ENCODE peak calls at places on chromosomes 2 and 18, in five cellular contexts. H is fibroblast of lung, N is OCI-LY7, C is ascending aorta, B is IMR-90. D is an unnamed sample. For H3K4me1, the result is how much of the 10 kb centered on the place peaks cover.

GRCh38 chr2:73983322-73984202 is 1.1 kb upstream of the TET3 start:
- DNase-seq in B (no peak), C (no peak), H (no peak), N (peak), D (no peak)

GRCh38 chr18:23225518-23225917 is 90.2 kb downstream of the CABLES1 start:
- DNase-seq in B (peak), H (peak), C (peak), N (no peak), D (no peak)

GRCh38 chr2:145283131-145283530 is 763.2 kb upstream of the ZEB2 start:
- DNase-seq in N (no peak), C (no peak), B (no peak), H (no peak), D (no peak)

GRCh38 chr2:1639086-1639858 is 105.0 kb downstream of the PXDN start:
- DNase-seq in N (no peak), B (no peak), H (no peak), C (no peak), D (no peak)

GRCh38 chr2:61727746-61728145 is 126.1 kb downstream of the FAM161A start:
- DNase-seq in B (peak), H (peak), C (no peak), N (no peak), D (no peak)

GRCh38 chr2:237190958-237191692 is 105.4 kb downstream of the COPS8 start:
- DNase-seq in H (no peak), N (no peak), B (no peak), C (no peak), D (no peak)

GRCh38 chr18:57057890-57058289 is 89.0 kb upstream of the BOD1L2 start:
- DNase-seq in C (no peak), N (no peak), H (no peak), B (no peak), D (no peak)

GRCh38 chr18:24180048-24180447 is 41.2 kb downstream of the CABYR start:
- DNase-seq in N (no peak), H (no peak), B (no peak), C (no peak), D (no peak)

GRCh38 chr2:39141346-39142011 is 20.6 kb upstream of the SOS1 start:
- DNase-seq in C (no peak), H (no peak), N (peak), B (no peak), D (no peak)

GRCh38 chr2:44848026-44848425 is 93.5 kb upstream of the SIX3 start:
- DNase-seq in C (no peak), B (no peak), H (no peak), N (no peak), D (no peak)

GRCh38 chr2:101763496-101764333 is 66.2 kb downstream of the MAP4K4 start:
- DNase-seq in B (no peak), H (no peak), C (no peak), N (no peak), D (no peak)

GRCh38 chr2:169511818-169512217 is 2.3 kb downstream of the KLHL41 start:
- DNase-seq in B (no peak), H (no peak), C (no peak), N (no peak), D (no peak)

GRCh38 chr2:154291511-154291910 is 407.0 kb upstream of the KCNJ3 start:
- DNase-seq in N (no peak), H (no peak), B (no peak), C (no peak), D (no peak)

GRCh38 chr2:20525041-20526035 is 78.5 kb downstream of the RHOB start:
- DNase-seq in C (peak), B (peak), N (no peak), H (peak), D (peak)

GRCh38 chr2:70145851-70146739 is 44.7 kb downstream of the C2orf42 start:
- DNase-seq in B (no peak), H (no peak), N (no peak), C (no peak), D (no peak)

GRCh38 chr2:43251171-43251731 is 24.8 kb upstream of the ZFP36L2 start:
- DNase-seq in H (peak), N (no peak), C (no peak), B (peak), D (no peak)

GRCh38 chr2:96816836-96817702 is 1.0 kb downstream of the CNNM3 start:
- DNase-seq in N (no peak), H (peak), B (peak), C (no peak), D (no peak)

GRCh38 chr2:145184741-145185671 is 665.1 kb upstream of the ZEB2 start:
- DNase-seq in C (no peak), B (peak), N (no peak), H (peak), D (no peak)

GRCh38 chr2:41772697-41773096 is 275.1 kb upstream of the PKDCC start:
- DNase-seq in N (no peak), C (no peak), H (no peak), B (no peak), D (no peak)

GRCh38 chr18:46333371-46334199 is 229.4 kb downstream of the HAUS1 start:
- DNase-seq in C (no peak), B (no peak), N (no peak), H (peak), D (no peak)

GRCh38 chr2:150997702-150998480 is 263.8 kb downstream of the RBM43 start:
- DNase-seq in N (no peak), C (no peak), B (no peak), H (peak), D (no peak)

GRCh38 chr2:105777506-105778343 is 33.0 kb downstream of the NCK2 start:
- DNase-seq in B (no peak), N (no peak), H (no peak), C (no peak), D (no peak)

GRCh38 chr2:126790987-126791780 is 107.5 kb upstream of the TEX51 start:
- DNase-seq in H (no peak), N (no peak), C (peak), B (no peak), D (no peak)

GRCh38 chr2:238796223-238796885 is 51.5 kb upstream of the TWIST2 start:
- DNase-seq in H (no peak), C (no peak), N (no peak), B (no peak), D (no peak)

GRCh38 chr18:26909599-26910290 is 44.2 kb upstream of the AQP4 start:
- DNase-seq in H (no peak), B (no peak), N (no peak), C (no peak), D (no peak)

GRCh38 chr2:211745295-211746097 is 793.1 kb downstream of the ERBB4 start:
- DNase-seq in N (peak), C (no peak), H (peak), B (peak), D (no peak)

GRCh38 chr2:55371387-55371786 is 48.3 kb downstream of the CCDC88A start:
- DNase-seq in C (no peak), B (peak), N (no peak), H (no peak), D (no peak)

GRCh38 chr2:100321881-100322820 is at the start of gene LONRF2:
- DNase-seq in C (no peak), H (no peak), B (no peak), N (no peak), D (no peak)

GRCh38 chr18:9201224-9201623 is 64.6 kb downstream of the ANKRD12 start:
- DNase-seq in H (no peak), C (no peak), N (no peak), B (no peak), D (no peak)

GRCh38 chr2:239814917-239815637 is 210.1 kb downstream of the NDUFA10 start:
- DNase-seq in H (no peak), N (no peak), B (no peak), C (peak), D (no peak)

GRCh38 chr18:52150050-52150449 is 189.9 kb upstream of the DCC start:
- DNase-seq in H (no peak), N (no peak), C (no peak), B (no peak), D (no peak)

GRCh38 chr18:50724631-50725235 is 95.1 kb downstream of the MRO start:
- DNase-seq in H (no peak), B (no peak), N (no peak), C (no peak), D (no peak)

GRCh38 chr2:107743274-107743673 is 83.4 kb upstream of the RGPD4 start:
- DNase-seq in B (no peak), N (no peak), C (no peak), H (no peak), D (no peak)

GRCh38 chr2:150732064-150732463 is 244.6 kb upstream of the RND3 start:
- DNase-seq in B (peak), N (no peak), C (no peak), H (peak), D (no peak)

GRCh38 chr2:189116984-189117383 is 62.6 kb downstream of the COL5A2 start:
- DNase-seq in C (no peak), B (peak), N (no peak), H (peak), D (no peak)

GRCh38 chr18:21735452-21736015 is 5.1 kb upstream of the MIB1 start:
- DNase-seq in H (peak), B (peak), C (no peak), N (no peak), D (no peak)

GRCh38 chr2:9820020-9820973 is 23.0 kb upstream of the TAF1B start:
- DNase-seq in B (peak), C (no peak), H (peak), N (no peak), D (no peak)

GRCh38 chr18:518081-518480 is 17.6 kb upstream of the COLEC12 start:
- DNase-seq in H (no peak), N (no peak), B (no peak), C (no peak), D (no peak)

GRCh38 chr2:231348703-231349373 is 46.7 kb upstream of the B3GNT7 start:
- DNase-seq in H (no peak), N (no peak), C (peak), B (peak), D (no peak)

DNA sequence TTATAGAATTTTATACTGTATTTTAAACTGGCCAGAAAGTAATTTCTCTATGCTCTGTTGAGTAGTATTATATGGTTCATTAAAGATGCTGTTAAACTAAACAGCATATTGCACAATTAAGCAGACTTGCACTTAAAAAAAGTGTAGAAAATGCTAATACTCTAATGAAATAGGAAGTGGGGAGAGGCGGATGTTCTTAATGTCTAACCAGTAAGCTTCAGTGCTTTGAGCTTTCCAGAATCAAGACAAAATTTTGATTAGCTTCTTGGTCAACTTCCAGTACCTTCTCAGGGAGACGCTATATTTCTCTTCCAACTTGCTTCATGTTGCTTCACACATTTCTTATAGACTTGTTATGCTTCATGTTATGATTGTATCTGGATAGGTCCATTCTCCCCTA is 89.1 kb downstream of the MAP2 start:
- DNase-seq in B (no peak), N (no peak), C (no peak), H (no peak), D (no peak)
- H3K4me1 ChIP-seq in B (under half), N (under half), C (under half), H (under half), D (under half)

GRCh38 chr2:157901325-157901724 is 25.2 kb upstream of the ACVR1 start:
- DNase-seq in B (no peak), C (no peak), H (no peak), N (no peak), D (no peak)
- TF ChIP-seq CTCF in B (no peak), C (no peak), H (no peak), N (peak), D (no peak)

GRCh38 chr2:60551241-60552095 is 2.0 kb downstream of the BCL11A start:
- DNase-seq in N (peak), C (no peak), B (no peak), H (peak), D (no peak)
- H3K4me3 ChIP-seq in N (peak), C (peak), B (no peak), H (no peak), D (peak)

DNA sequence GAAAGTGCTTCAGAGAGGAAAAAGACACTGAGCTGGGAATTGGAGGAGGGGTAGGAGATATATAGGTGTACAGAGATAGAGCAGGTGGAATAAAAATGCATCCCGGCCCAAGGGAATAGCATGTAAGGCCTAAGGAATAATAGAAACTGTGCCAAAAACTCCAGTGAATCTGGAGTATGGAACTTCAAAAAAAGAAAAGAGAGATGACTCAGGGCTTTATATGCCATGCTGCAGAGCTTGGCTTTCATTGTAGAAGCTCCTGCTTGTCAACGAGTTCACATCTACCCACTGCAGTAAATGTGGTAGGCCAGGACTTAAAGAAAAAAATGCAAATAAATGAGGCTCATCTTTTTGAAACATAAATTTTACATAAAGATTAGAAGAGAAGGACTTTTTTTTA is 131.8 kb downstream of the MREG start:
- DNase-seq in B (peak), H (no peak), C (no peak), N (no peak), D (no peak)
- H3K4me1 ChIP-seq in B (under half), H (under half), C (under half), N (under half), D (under half)

DNA sequence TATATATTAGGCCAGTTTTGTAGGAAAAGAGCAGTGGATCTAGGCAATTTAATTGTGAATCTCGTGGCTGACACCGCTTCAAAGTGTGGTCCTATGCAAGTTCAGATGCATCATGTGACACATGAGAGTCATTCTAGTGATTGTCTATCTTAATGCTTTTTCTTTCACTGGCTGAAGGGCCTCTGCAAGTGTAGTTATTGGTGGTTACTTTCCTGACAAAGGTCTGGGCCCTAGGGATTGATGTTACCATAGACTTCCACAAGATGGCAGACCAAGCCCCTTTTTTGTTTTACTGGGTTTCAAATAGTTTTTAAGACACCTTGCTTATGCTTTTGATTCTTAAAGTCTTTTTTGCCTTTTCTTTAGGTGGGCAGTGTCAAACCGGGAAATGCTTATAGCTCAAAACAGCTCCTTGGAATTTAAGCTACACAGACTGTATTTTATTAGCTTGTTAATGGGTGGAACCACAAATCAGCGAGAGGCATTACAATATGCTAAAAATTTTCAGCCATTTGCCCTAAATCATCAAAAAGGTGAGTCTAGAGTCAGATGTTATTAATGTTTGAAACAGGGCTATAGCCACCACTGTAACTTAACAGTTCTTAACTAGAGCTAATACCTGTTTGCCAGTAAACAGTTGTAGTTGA is 25.9 kb downstream of the CD8A start:
- DNase-seq in C (no peak), H (peak), N (peak), B (peak), D (no peak)
- TF ChIP-seq CTCF in C (peak), H (peak), N (peak), B (peak), D (peak)

GRCh38 chr18:79355433-79356335 is 40.0 kb upstream of the NFATC1 start:
- DNase-seq in C (no peak), B (no peak), H (no peak), N (no peak), D (no peak)

GRCh38 chr18:79353238-79353637 is 42.5 kb upstream of the NFATC1 start:
- DNase-seq in B (peak), H (peak), C (no peak), N (no peak), D (no peak)

GRCh38 chr18:79352432-79352831 is 43.3 kb upstream of the NFATC1 start:
- DNase-seq in H (no peak), C (no peak), N (no peak), B (no peak), D (no peak)

GRCh38 chr18:79354350-79354749 is 41.4 kb upstream of the NFATC1 start:
- DNase-seq in N (no peak), C (no peak), B (no peak), H (peak), D (no peak)

GRCh38 chr18:79356435-79356834 is 39.3 kb upstream of the NFATC1 start:
- DNase-seq in B (no peak), C (no peak), N (no peak), H (no peak), D (no peak)
- H3K4me3 ChIP-seq in B (no peak), C (no peak), N (no peak), H (no peak), D (no peak)

DNA sequence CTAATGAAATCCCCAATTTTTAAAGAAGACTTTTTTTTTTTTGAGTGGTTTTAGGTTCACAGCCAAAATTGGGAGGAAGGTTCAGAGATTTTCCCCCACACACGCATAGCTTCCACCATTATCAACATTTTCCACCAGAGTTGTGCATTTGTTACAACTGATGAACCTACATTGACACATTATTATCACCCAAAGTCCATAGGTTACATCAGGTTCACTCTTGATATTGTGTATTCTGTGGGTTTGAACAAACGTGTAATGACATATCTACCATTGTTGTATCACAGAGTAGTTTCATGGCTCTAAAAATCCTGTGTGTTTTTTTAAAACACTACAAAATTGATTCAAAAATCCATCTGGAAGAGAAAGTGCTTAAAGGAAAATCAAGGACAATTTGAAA is 101.8 kb downstream of the TANC1 start:
- DNase-seq in C (no peak), N (no peak), B (no peak), H (no peak), D (no peak)
- H3K4me1 ChIP-seq in C (under half), N (under half), B (under half), H (under half), D (under half)

DNA sequence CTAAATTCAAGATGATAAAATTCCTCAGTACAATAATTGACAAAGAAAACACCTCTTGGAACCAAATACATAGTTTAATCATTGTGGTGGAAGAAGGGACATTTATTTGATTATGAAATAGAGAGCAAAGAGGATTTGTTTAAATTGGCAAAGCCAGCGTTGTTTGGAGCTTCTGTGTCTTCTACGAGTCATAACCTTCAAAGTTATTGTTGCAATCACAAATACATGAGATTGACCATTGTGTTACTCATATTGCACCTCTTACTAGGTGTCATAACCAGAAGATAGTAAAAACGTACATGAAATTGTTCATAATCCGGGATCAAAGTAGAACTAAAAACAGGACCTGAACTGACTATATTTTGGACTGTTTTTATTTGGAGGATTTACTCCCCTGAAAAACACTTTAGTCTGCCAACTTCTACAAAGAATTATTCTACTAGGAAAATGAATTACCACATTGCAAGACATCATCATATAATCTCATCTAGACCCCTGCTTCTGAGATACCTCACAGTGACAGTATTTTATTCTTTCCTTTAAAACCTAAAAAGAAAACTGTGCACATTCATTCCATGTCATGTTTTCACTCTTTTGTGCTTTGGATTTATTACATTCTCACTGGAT is 151.7 kb upstream of the KLF7 start:
- DNase-seq in N (no peak), C (no peak), H (peak), B (peak), D (no peak)
- TF ChIP-seq CTCF in N (no peak), C (no peak), H (no peak), B (no peak), D (no peak)

GRCh38 chr2:8524823-8525222 is 157.0 kb upstream of the ID2 start:
- DNase-seq in C (no peak), H (no peak), N (peak), B (no peak), D (no peak)

GRCh38 chr2:8526403-8526696 is 155.5 kb upstream of the ID2 start:
- DNase-seq in B (no peak), N (no peak), H (no peak), C (no peak), D (no peak)

GRCh38 chr2:8525236-8525581 is 156.6 kb upstream of the ID2 start:
- DNase-seq in C (no peak), N (no peak), H (no peak), B (no peak), D (no peak)

GRCh38 chr2:8527031-8527430 is 154.8 kb upstream of the ID2 start:
- DNase-seq in B (no peak), C (no peak), N (no peak), H (no peak), D (no peak)

GRCh38 chr2:8525582-8526402 is 156.1 kb upstream of the ID2 start:
- DNase-seq in C (peak), B (peak), H (peak), N (peak), D (no peak)
- H3K4me3 ChIP-seq in C (no peak), B (no peak), H (no peak), N (peak), D (no peak)

GRCh38 chr2:223928113-223929006 is 16.8 kb downstream of the WDFY1 start:
- DNase-seq in C (no peak), B (no peak), N (no peak), H (no peak), D (no peak)
- H3K4me1 ChIP-seq in C (under half), B (under half), N (under half), H (under half), D (under half)

D was measured in thoracic aorta.